ENCODE peak calls at places on chromosomes 2 and 18, in six cellular contexts. One of them, this sample, is unnamed.
A peak's percentile ranks its signal among the peaks of the same experiment; 100 is the strongest.

GRCh38 chr2:9123069-9123468 is 83.5 kb upstream of the ASAP2 start:
- DNase-seq in T-helper 9 cell: no peak
- DNase-seq in germinal center: no peak
- DNase-seq in AG10803: no peak
- DNase-seq in T-cell: no peak
- DNase-seq in left colon: no peak
- DNase-seq in this sample: no peak

GRCh38 chr2:85865539-85866164 is 23.1 kb downstream of the ST3GAL5 start:
- DNase-seq in T-helper 9 cell: no peak
- DNase-seq in germinal center: no peak
- DNase-seq in AG10803: no peak
- DNase-seq in T-cell: no peak
- DNase-seq in left colon: no peak
- DNase-seq in this sample: no peak

GRCh38 chr2:60808330-60808801 is 52.3 kb downstream of the PAPOLG start:
- DNase-seq in T-helper 9 cell: no peak
- DNase-seq in germinal center: no peak
- DNase-seq in AG10803: no peak
- DNase-seq in T-cell: no peak
- DNase-seq in left colon: no peak
- DNase-seq in this sample: no peak

GRCh38 chr2:42100696-42101585 is 53.1 kb downstream of the PKDCC start:
- DNase-seq in T-helper 9 cell: peak; percentile 67
- DNase-seq in germinal center: peak; percentile 49
- DNase-seq in AG10803: peak; percentile 85
- DNase-seq in T-cell: peak; percentile 73
- DNase-seq in left colon: peak; percentile 80
- DNase-seq in this sample: no peak

GRCh38 chr2:24894750-24895149 is 25.3 kb downstream of the ADCY3 start:
- DNase-seq in T-helper 9 cell: no peak
- DNase-seq in germinal center: no peak
- DNase-seq in AG10803: no peak
- DNase-seq in T-cell: no peak
- DNase-seq in left colon: no peak
- DNase-seq in this sample: no peak

GRCh38 chr2:231198291-231199173 is at the start of gene ARMC9:
- DNase-seq in T-helper 9 cell: peak; percentile 59
- DNase-seq in germinal center: peak; percentile 94
- DNase-seq in AG10803: peak; percentile 50
- DNase-seq in T-cell: peak; percentile 58
- DNase-seq in left colon: peak; percentile 82
- DNase-seq in this sample: peak; percentile 90

GRCh38 chr18:51006061-51006818 is 23.8 kb upstream of the SMAD4 start:
- DNase-seq in T-helper 9 cell: no peak
- DNase-seq in germinal center: no peak
- DNase-seq in AG10803: no peak
- DNase-seq in T-cell: no peak
- DNase-seq in left colon: no peak
- DNase-seq in this sample: no peak

GRCh38 chr2:113098061-113098460 is 29.3 kb upstream of the IL1RN start:
- DNase-seq in T-helper 9 cell: no peak
- DNase-seq in germinal center: no peak
- DNase-seq in AG10803: no peak
- DNase-seq in T-cell: no peak
- DNase-seq in left colon: no peak
- DNase-seq in this sample: no peak

GRCh38 chr18:5297582-5297981 is 2.1 kb upstream of the ZBTB14 start:
- DNase-seq in T-helper 9 cell: no peak
- DNase-seq in germinal center: no peak
- DNase-seq in AG10803: no peak
- DNase-seq in T-cell: no peak
- DNase-seq in left colon: no peak
- DNase-seq in this sample: no peak

GRCh38 chr2:72146357-72147302 is 1.0 kb downstream of the CYP26B1 start:
- DNase-seq in T-helper 9 cell: no peak
- DNase-seq in germinal center: no peak
- DNase-seq in AG10803: no peak
- DNase-seq in T-cell: no peak
- DNase-seq in left colon: peak; percentile 17
- DNase-seq in this sample: no peak

GRCh38 chr2:172995323-172996244 is 80.1 kb upstream of the MAP3K20 start:
- DNase-seq in T-helper 9 cell: no peak
- DNase-seq in germinal center: no peak
- DNase-seq in AG10803: peak; percentile 96
- DNase-seq in T-cell: no peak
- DNase-seq in left colon: peak; percentile 27
- DNase-seq in this sample: peak; percentile 63

GRCh38 chr2:218812861-218813260 is 18.7 kb downstream of the PRKAG3 start:
- DNase-seq in T-helper 9 cell: no peak
- DNase-seq in germinal center: no peak
- DNase-seq in AG10803: no peak
- DNase-seq in T-cell: no peak
- DNase-seq in left colon: no peak
- DNase-seq in this sample: no peak

GRCh38 chr2:31267437-31268120 is 33.6 kb downstream of the EHD3 start:
- DNase-seq in T-helper 9 cell: no peak
- DNase-seq in germinal center: no peak
- DNase-seq in AG10803: no peak
- DNase-seq in T-cell: no peak
- DNase-seq in left colon: no peak
- DNase-seq in this sample: no peak

GRCh38 chr18:21359746-21360145 is 117.7 kb downstream of the GREB1L start:
- DNase-seq in T-helper 9 cell: no peak
- DNase-seq in germinal center: no peak
- DNase-seq in AG10803: peak; percentile 74
- DNase-seq in T-cell: no peak
- DNase-seq in left colon: no peak
- DNase-seq in this sample: peak; percentile 47

GRCh38 chr2:209578394-209579006 is 154.7 kb downstream of the MAP2 start:
- DNase-seq in T-helper 9 cell: no peak
- DNase-seq in germinal center: no peak
- DNase-seq in AG10803: no peak
- DNase-seq in T-cell: no peak
- DNase-seq in left colon: no peak
- DNase-seq in this sample: no peak

GRCh38 chr18:8800445-8800844 is 95.1 kb downstream of the MTCL1 start:
- DNase-seq in T-helper 9 cell: no peak
- DNase-seq in germinal center: no peak
- DNase-seq in AG10803: peak; percentile 100
- DNase-seq in T-cell: no peak
- DNase-seq in left colon: no peak
- DNase-seq in this sample: peak; percentile 75

GRCh38 chr18:6086731-6087130 is 191.4 kb upstream of the TMEM200C start:
- DNase-seq in T-helper 9 cell: no peak
- DNase-seq in germinal center: no peak
- DNase-seq in AG10803: no peak
- DNase-seq in T-cell: no peak
- DNase-seq in left colon: no peak
- DNase-seq in this sample: no peak

GRCh38 chr2:217905395-217905794 is 97.4 kb downstream of the TNS1 start:
- DNase-seq in T-helper 9 cell: no peak
- DNase-seq in germinal center: no peak
- DNase-seq in AG10803: no peak
- DNase-seq in T-cell: no peak
- DNase-seq in left colon: no peak
- DNase-seq in this sample: no peak

GRCh38 chr2:54262015-54262765 is 6.2 kb upstream of the TSPYL6 start:
- DNase-seq in T-helper 9 cell: no peak
- DNase-seq in germinal center: no peak
- DNase-seq in AG10803: no peak
- DNase-seq in T-cell: no peak
- DNase-seq in left colon: no peak
- DNase-seq in this sample: no peak

GRCh38 chr18:13051159-13051558 is 60.0 kb downstream of the CEP192 start:
- DNase-seq in T-helper 9 cell: no peak
- DNase-seq in germinal center: no peak
- DNase-seq in AG10803: no peak
- DNase-seq in T-cell: no peak
- DNase-seq in left colon: no peak
- DNase-seq in this sample: no peak

GRCh38 chr2:186968277-186968676 is 119.3 kb upstream of the ZSWIM2 start:
- DNase-seq in T-helper 9 cell: no peak
- DNase-seq in germinal center: no peak
- DNase-seq in AG10803: no peak
- DNase-seq in T-cell: no peak
- DNase-seq in left colon: no peak
- DNase-seq in this sample: no peak

GRCh38 chr2:174593574-174594203 is 3.9 kb downstream of the WIPF1 start:
- DNase-seq in T-helper 9 cell: peak; percentile 45
- DNase-seq in germinal center: peak; percentile 47
- DNase-seq in AG10803: peak; percentile 83
- DNase-seq in T-cell: peak; percentile 76
- DNase-seq in left colon: peak; percentile 46
- DNase-seq in this sample: peak; percentile 17

GRCh38 chr18:35386600-35387366 is 9.6 kb upstream of the ZNF396 start:
- DNase-seq in T-helper 9 cell: peak; percentile 39
- DNase-seq in germinal center: peak; percentile 78
- DNase-seq in AG10803: peak; percentile 82
- DNase-seq in T-cell: peak; percentile 60
- DNase-seq in left colon: peak; percentile 69
- DNase-seq in this sample: peak; percentile 13

GRCh38 chr2:86213056-86213455 is 13.8 kb downstream of the MRPL35 start:
- DNase-seq in T-helper 9 cell: no peak
- DNase-seq in germinal center: no peak
- DNase-seq in AG10803: no peak
- DNase-seq in T-cell: no peak
- DNase-seq in left colon: no peak
- DNase-seq in this sample: no peak

GRCh38 chr2:114807666-114808065 is 365.2 kb downstream of the DPP10 start:
- DNase-seq in T-helper 9 cell: no peak
- DNase-seq in germinal center: no peak
- DNase-seq in AG10803: no peak
- DNase-seq in T-cell: no peak
- DNase-seq in left colon: no peak
- DNase-seq in this sample: no peak

GRCh38 chr18:10536270-10536669 is 10.4 kb downstream of the NAPG start:
- DNase-seq in T-helper 9 cell: no peak
- DNase-seq in germinal center: no peak
- DNase-seq in AG10803: no peak
- DNase-seq in T-cell: no peak
- DNase-seq in left colon: no peak
- DNase-seq in this sample: no peak

GRCh38 chr2:111049792-111050640 is 70.7 kb upstream of the BCL2L11 start:
- DNase-seq in T-helper 9 cell: no peak
- DNase-seq in germinal center: peak; percentile 51
- DNase-seq in AG10803: no peak
- DNase-seq in T-cell: no peak
- DNase-seq in left colon: peak; percentile 46
- DNase-seq in this sample: no peak

GRCh38 chr2:100833330-100833729 is 13.4 kb downstream of the NPAS2 start:
- DNase-seq in T-helper 9 cell: no peak
- DNase-seq in germinal center: no peak
- DNase-seq in AG10803: no peak
- DNase-seq in T-cell: no peak
- DNase-seq in left colon: no peak
- DNase-seq in this sample: no peak

GRCh38 chr18:76892832-76893231 is 70.5 kb downstream of the ZNF236 start:
- DNase-seq in T-helper 9 cell: no peak
- DNase-seq in germinal center: no peak
- DNase-seq in AG10803: peak; percentile 61
- DNase-seq in T-cell: no peak
- DNase-seq in left colon: no peak
- DNase-seq in this sample: no peak

GRCh38 chr2:192208848-192209247 is 14.1 kb upstream of the TMEFF2 start:
- DNase-seq in T-helper 9 cell: no peak
- DNase-seq in germinal center: no peak
- DNase-seq in AG10803: no peak
- DNase-seq in T-cell: no peak
- DNase-seq in left colon: no peak
- DNase-seq in this sample: no peak

GRCh38 chr18:55236150-55236931 is 277.1 kb upstream of the CCDC68 start:
- DNase-seq in T-helper 9 cell: no peak
- DNase-seq in germinal center: no peak
- DNase-seq in AG10803: peak; percentile 66
- DNase-seq in T-cell: no peak
- DNase-seq in left colon: peak; percentile 13
- DNase-seq in this sample: no peak

GRCh38 chr2:235669983-235670962 is 176.4 kb downstream of the AGAP1 start:
- DNase-seq in T-helper 9 cell: no peak
- DNase-seq in germinal center: no peak
- DNase-seq in AG10803: peak; percentile 77
- DNase-seq in T-cell: no peak
- DNase-seq in left colon: peak; percentile 70
- DNase-seq in this sample: peak; percentile 36

GRCh38 chr18:2302628-2303516 is 268.4 kb downstream of the METTL4 start:
- DNase-seq in T-helper 9 cell: no peak
- DNase-seq in germinal center: no peak
- DNase-seq in AG10803: peak; percentile 18
- DNase-seq in T-cell: no peak
- DNase-seq in left colon: no peak
- DNase-seq in this sample: peak; percentile 39

GRCh38 chr2:21774691-21775090 is 650.9 kb downstream of the TDRD15 start:
- DNase-seq in T-helper 9 cell: no peak
- DNase-seq in germinal center: no peak
- DNase-seq in AG10803: no peak
- DNase-seq in T-cell: no peak
- DNase-seq in left colon: no peak
- DNase-seq in this sample: no peak

GRCh38 chr2:288002-288742 is at the start of gene ALKAL2:
- DNase-seq in T-helper 9 cell: no peak
- DNase-seq in germinal center: peak; percentile 36
- DNase-seq in AG10803: no peak
- DNase-seq in T-cell: no peak
- DNase-seq in left colon: peak; percentile 17
- DNase-seq in this sample: no peak

GRCh38 chr2:126843046-126843445 is 55.6 kb upstream of the TEX51 start:
- DNase-seq in T-helper 9 cell: no peak
- DNase-seq in germinal center: no peak
- DNase-seq in AG10803: no peak
- DNase-seq in T-cell: no peak
- DNase-seq in left colon: no peak
- DNase-seq in this sample: no peak

GRCh38 chr2:218366621-218367414 is 10.2 kb downstream of the CATIP start:
- DNase-seq in T-helper 9 cell: no peak
- DNase-seq in germinal center: no peak
- DNase-seq in AG10803: no peak
- DNase-seq in T-cell: no peak
- DNase-seq in left colon: no peak
- DNase-seq in this sample: no peak

GRCh38 chr2:185984670-185985069 is 246.1 kb downstream of the FSIP2 start:
- DNase-seq in T-helper 9 cell: no peak
- DNase-seq in germinal center: no peak
- DNase-seq in AG10803: no peak
- DNase-seq in T-cell: no peak
- DNase-seq in left colon: no peak
- DNase-seq in this sample: no peak

GRCh38 chr2:175366814-175367213 is 185.3 kb upstream of the ATP5MC3 start:
- DNase-seq in T-helper 9 cell: no peak
- DNase-seq in germinal center: peak; percentile 10
- DNase-seq in AG10803: peak; percentile 50
- DNase-seq in T-cell: no peak
- DNase-seq in left colon: peak; percentile 13
- DNase-seq in this sample: peak; percentile 32

GRCh38 chr2:172113617-172114016 is 10.9 kb upstream of the DLX2 start:
- DNase-seq in T-helper 9 cell: no peak
- DNase-seq in germinal center: no peak
- DNase-seq in AG10803: peak; percentile 71
- DNase-seq in T-cell: no peak
- DNase-seq in left colon: no peak
- DNase-seq in this sample: peak; percentile 43

This sample was measured in HTR-8/SVneo.